ENCODE peak calls at places on chromosomes 1 and 21, in seven cellular contexts. B is adrenal gland, I is endothelial cell of umbilical vein, Y is psoas muscle, O is kidney, U is tibial nerve, R is prostate gland. D is an unnamed sample.

GRCh38 chr21:44428281-44428942 is 26.9 kb upstream of the LRRC3 start:
- DNase-seq in B (peak; percentile 11), I (no peak), Y (no peak), O (peak; percentile 28), U (no peak), R (no peak), D (peak; percentile 23)

GRCh38 chr1:231419738-231420298 is 2.3 kb downstream of the EGLN1 start:
- DNase-seq in B (no peak), I (peak; percentile 36), Y (no peak), O (no peak), U (no peak), R (no peak), D (no peak)

GRCh38 chr1:227270554-227270953 is 47.7 kb downstream of the CDC42BPA start:
- DNase-seq in B (no peak), I (no peak), Y (no peak), O (no peak), U (no peak), R (no peak), D (no peak)

GRCh38 chr21:19256934-19257660 is 853.5 kb upstream of the TMPRSS15 start:
- DNase-seq in B (no peak), I (no peak), Y (no peak), O (no peak), U (no peak), R (no peak), D (no peak)

GRCh38 chr1:17340358-17340757 is 31.6 kb upstream of the PADI6 start:
- DNase-seq in B (no peak), I (no peak), Y (no peak), O (no peak), U (no peak), R (no peak), D (no peak)

GRCh38 chr1:112172294-112172882 is 182.9 kb upstream of the KCND3 start:
- DNase-seq in B (peak; percentile 57), I (peak; percentile 35), Y (peak; percentile 17), O (no peak), U (peak; percentile 15), R (peak; percentile 37), D (no peak)

GRCh38 chr1:110356379-110356778 is 17.2 kb downstream of the RBM15 start:
- DNase-seq in B (no peak), I (no peak), Y (no peak), O (no peak), U (no peak), R (peak; percentile 20), D (no peak)

GRCh38 chr1:87428351-87428750 is 99.7 kb downstream of the LMO4 start:
- DNase-seq in B (no peak), I (no peak), Y (no peak), O (no peak), U (no peak), R (no peak), D (no peak)

GRCh38 chr1:153677718-153678518 is 570 bp upstream of the NPR1 start:
- DNase-seq in B (peak; percentile 56), I (peak; percentile 72), Y (peak; percentile 49), O (peak; percentile 73), U (peak; percentile 26), R (peak; percentile 38), D (peak; percentile 50)

GRCh38 chr21:43911015-43911934 is 46.3 kb downstream of the AGPAT3 start:
- DNase-seq in B (no peak), I (no peak), Y (no peak), O (peak; percentile 76), U (no peak), R (no peak), D (no peak)

GRCh38 chr1:236009857-236010256 is 55.0 kb downstream of the NID1 start:
- DNase-seq in B (no peak), I (peak; percentile 87), Y (no peak), O (no peak), U (no peak), R (no peak), D (no peak)

GRCh38 chr1:153122831-153123421 is 9.6 kb upstream of the SPRR2F start:
- DNase-seq in B (no peak), I (no peak), Y (peak; percentile 4), O (no peak), U (no peak), R (no peak), D (no peak)

GRCh38 chr1:79633456-79633855 is 626.9 kb upstream of the ADGRL4 start:
- DNase-seq in B (no peak), I (peak; percentile 16), Y (no peak), O (no peak), U (no peak), R (no peak), D (no peak)

GRCh38 chr1:98468111-98468717 is 193.3 kb upstream of the SNX7 start:
- DNase-seq in B (no peak), I (peak; percentile 84), Y (no peak), O (no peak), U (no peak), R (no peak), D (peak; percentile 17)

GRCh38 chr1:72122099-72122893 is 160.0 kb downstream of the NEGR1 start:
- DNase-seq in B (no peak), I (no peak), Y (no peak), O (no peak), U (no peak), R (no peak), D (no peak)

GRCh38 chr1:79161077-79161476 is 154.5 kb upstream of the ADGRL4 start:
- DNase-seq in B (no peak), I (peak; percentile 89), Y (no peak), O (no peak), U (no peak), R (no peak), D (no peak)

GRCh38 chr21:45918835-45919467 is 62.6 kb upstream of the COL6A1 start:
- DNase-seq in B (no peak), I (no peak), Y (no peak), O (peak; percentile 41), U (no peak), R (no peak), D (no peak)

GRCh38 chr1:201827321-201828281 is 1.4 kb upstream of the IPO9 start:
- DNase-seq in B (no peak), I (no peak), Y (no peak), O (no peak), U (no peak), R (no peak), D (no peak)

GRCh38 chr1:15157524-15158399 is 4.2 kb downstream of the TMEM51 start:
- DNase-seq in B (no peak), I (no peak), Y (no peak), O (no peak), U (no peak), R (no peak), D (no peak)

GRCh38 chr1:151520359-151520758 is 9.2 kb downstream of the CGN start:
- DNase-seq in B (no peak), I (no peak), Y (no peak), O (no peak), U (no peak), R (no peak), D (no peak)

GRCh38 chr1:71014110-71014509 is 33.5 kb downstream of the PTGER3 start:
- DNase-seq in B (no peak), I (no peak), Y (no peak), O (no peak), U (no peak), R (no peak), D (no peak)

GRCh38 chr1:93716974-93717373 is 35.3 kb upstream of the BCAR3 start:
- DNase-seq in B (no peak), I (no peak), Y (no peak), O (no peak), U (no peak), R (no peak), D (peak; percentile 18)

GRCh38 chr1:185646202-185646683 is 87.9 kb upstream of the HMCN1 start:
- DNase-seq in B (peak; percentile 44), I (peak; percentile 99), Y (no peak), O (no peak), U (no peak), R (peak; percentile 88), D (no peak)

GRCh38 chr1:117015701-117016100 is 14.1 kb downstream of the CD101 start:
- DNase-seq in B (no peak), I (no peak), Y (no peak), O (no peak), U (no peak), R (no peak), D (no peak)

DNA sequence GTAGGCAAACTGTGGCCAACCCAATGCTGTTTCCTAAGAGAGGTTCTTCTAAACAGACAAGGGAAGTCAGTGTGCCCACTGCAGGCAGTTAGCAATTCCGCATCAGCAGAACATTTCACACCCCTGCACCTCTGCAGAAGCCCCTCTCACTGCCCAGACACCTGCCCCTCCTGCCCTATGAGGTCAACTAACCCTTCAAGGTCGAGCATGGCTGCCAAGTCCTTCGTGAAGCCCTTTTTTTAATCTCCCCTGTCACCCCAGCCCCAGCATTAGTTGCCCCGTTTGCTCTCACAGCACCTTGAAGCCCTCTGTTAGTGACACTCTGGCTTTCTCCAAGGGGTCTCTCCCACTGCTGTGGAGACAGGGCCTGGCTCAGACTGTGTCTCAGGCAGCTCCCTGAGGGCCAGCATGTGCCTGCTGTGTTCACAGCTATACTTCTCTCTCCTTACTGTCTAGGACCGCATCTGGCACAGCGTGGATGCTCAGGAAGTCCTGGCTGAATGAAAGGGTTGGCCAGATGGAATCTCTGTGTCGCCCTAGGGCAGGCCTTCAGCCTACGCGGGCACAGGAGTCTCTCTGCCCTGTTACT is 20.0 kb downstream of the SLC2A1 start:
- DNase-seq in B (no peak), I (no peak), Y (no peak), O (no peak), U (no peak), R (no peak), D (no peak)
- H3K36me3 ChIP-seq in B (no peaks in the 10 kb centered on the region), I (peaks cover 2% of the 10 kb centered on the region), Y (no peaks in the 10 kb centered on the region), O (no peaks in the 10 kb centered on the region), U (peaks cover 5% of the 10 kb centered on the region), R (no peaks in the 10 kb centered on the region), D (peaks cover 43% of the 10 kb centered on the region)

GRCh38 chr21:38388219-38388618 is 110.1 kb downstream of the ERG start:
- DNase-seq in B (no peak), I (peak; percentile 55), Y (no peak), O (no peak), U (no peak), R (no peak), D (no peak)
- H3K27ac ChIP-seq in B (no peak overlapping the region), I (peak overlapping the region; percentile 65), Y (no peak overlapping the region), O (no peak overlapping the region), U (no peak overlapping the region), R (no peak overlapping the region), D (no peak overlapping the region)

DNA sequence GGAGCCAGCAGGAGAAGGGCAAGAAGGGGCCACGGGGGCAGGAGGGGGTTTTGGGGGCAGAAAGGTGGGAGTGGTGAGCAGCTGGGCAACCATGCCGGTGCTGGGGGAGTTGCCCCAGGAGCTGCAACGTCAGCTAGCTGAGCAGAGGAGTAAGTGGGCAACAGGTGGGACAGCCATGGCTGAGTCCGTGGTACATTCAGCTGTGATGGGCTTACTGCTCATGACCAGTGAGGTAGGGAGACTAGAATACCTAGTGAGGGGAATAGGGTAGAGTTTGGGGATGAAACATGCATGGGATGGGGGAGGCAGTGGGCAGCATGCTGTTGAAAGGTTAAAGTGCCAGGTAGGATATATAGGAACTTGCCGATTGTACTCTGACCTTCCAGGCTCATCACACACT is 2.4 kb downstream of the USP21 start:
- DNase-seq in B (no peak), I (no peak), Y (no peak), O (no peak), U (no peak), R (no peak), D (no peak)
- H3K36me3 ChIP-seq in B (peaks cover 47% of the 10 kb centered on the region), I (peaks cover 14% of the 10 kb centered on the region), Y (peaks cover 58% of the 10 kb centered on the region), O (peaks cover 14% of the 10 kb centered on the region), U (no peaks in the 10 kb centered on the region), R (no peaks in the 10 kb centered on the region), D (peaks cover 35% of the 10 kb centered on the region)

DNA sequence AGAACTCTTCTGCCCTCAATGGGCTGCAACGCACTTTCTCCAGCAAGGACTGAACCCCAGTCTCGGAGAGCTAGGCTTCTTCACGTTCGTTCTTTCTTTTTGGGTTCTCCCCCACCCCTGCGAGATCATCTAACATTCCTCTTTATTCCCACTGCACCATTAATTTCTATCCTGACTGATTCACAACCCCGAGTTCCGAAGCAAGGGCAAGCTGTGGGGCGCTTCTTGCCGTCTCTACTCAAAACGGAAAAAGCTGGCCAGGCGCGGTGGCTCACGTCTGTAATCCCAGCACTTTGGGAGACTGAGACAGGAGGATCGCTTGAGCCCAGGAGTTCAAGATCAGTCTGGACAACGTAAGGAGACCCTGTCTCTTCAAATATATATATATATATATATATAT is 37.4 kb upstream of the BTG2 start:
- DNase-seq in B (no peak), I (no peak), Y (no peak), O (no peak), U (no peak), R (no peak), D (no peak)
- H3K27ac ChIP-seq in B (no peak overlapping the region), I (no peak overlapping the region), Y (peak overlapping the region; percentile 93), O (peak overlapping the region; percentile 80), U (peak overlapping the region; percentile 90), R (peak overlapping the region; percentile 78), D (peak overlapping the region; percentile 68)